ENCODE peak calls at places on chromosomes 11 and 22, in nine cellular contexts. One of them, this sample, is unnamed.

GRCh38 chr22:34395370-34395769 is 475.1 kb upstream of the LARGE1 start:
- DNase-seq in IMR-90: no peak
- DNase-seq in upper lobe of right lung: no peak
- DNase-seq in activated T-helper 9 cell treated with anti-CD3 and anti-CD28 coated beads, Interleukin-2, amount 50 U/mL, for 16 hours: no peak
- DNase-seq in amniotic stem cell: no peak
- DNase-seq in WTC11: no peak
- DNase-seq in fibroblast of lung: no peak
- DNase-seq in HFFc6: no peak
- DNase-seq in globus pallidus: no peak
- DNase-seq in this sample: no peak

GRCh38 chr11:64355078-64355940 is 3.7 kb upstream of the RPS6KA4 start:
- DNase-seq in IMR-90: peak
- DNase-seq in upper lobe of right lung: peak
- DNase-seq in activated T-helper 9 cell treated with anti-CD3 and anti-CD28 coated beads, Interleukin-2, amount 50 U/mL, for 16 hours: no peak
- DNase-seq in amniotic stem cell: peak
- DNase-seq in WTC11: peak
- DNase-seq in fibroblast of lung: peak
- DNase-seq in HFFc6: peak
- DNase-seq in globus pallidus: peak
- DNase-seq in this sample: peak

GRCh38 chr11:65110354-65110861 is 1.3 kb upstream of the TM7SF2 start:
- DNase-seq in IMR-90: peak
- DNase-seq in upper lobe of right lung: peak
- DNase-seq in activated T-helper 9 cell treated with anti-CD3 and anti-CD28 coated beads, Interleukin-2, amount 50 U/mL, for 16 hours: peak
- DNase-seq in amniotic stem cell: peak
- DNase-seq in WTC11: peak
- DNase-seq in fibroblast of lung: peak
- DNase-seq in HFFc6: peak
- DNase-seq in globus pallidus: peak
- DNase-seq in this sample: peak

GRCh38 chr11:92332986-92333385 is 108.4 kb downstream of the FAT3 start:
- DNase-seq in IMR-90: peak
- DNase-seq in upper lobe of right lung: no peak
- DNase-seq in activated T-helper 9 cell treated with anti-CD3 and anti-CD28 coated beads, Interleukin-2, amount 50 U/mL, for 16 hours: no peak
- DNase-seq in amniotic stem cell: no peak
- DNase-seq in WTC11: no peak
- DNase-seq in fibroblast of lung: peak
- DNase-seq in HFFc6: peak
- DNase-seq in globus pallidus: no peak
- DNase-seq in this sample: no peak

GRCh38 chr11:498297-499181 is 8.5 kb downstream of the RNH1 start:
- DNase-seq in IMR-90: no peak
- DNase-seq in upper lobe of right lung: peak
- DNase-seq in activated T-helper 9 cell treated with anti-CD3 and anti-CD28 coated beads, Interleukin-2, amount 50 U/mL, for 16 hours: no peak
- DNase-seq in amniotic stem cell: no peak
- DNase-seq in WTC11: no peak
- DNase-seq in fibroblast of lung: no peak
- DNase-seq in HFFc6: no peak
- DNase-seq in globus pallidus: no peak
- DNase-seq in this sample: no peak

GRCh38 chr11:23236846-23237550 is 376.7 kb upstream of the CCDC179 start:
- DNase-seq in IMR-90: peak
- DNase-seq in upper lobe of right lung: no peak
- DNase-seq in activated T-helper 9 cell treated with anti-CD3 and anti-CD28 coated beads, Interleukin-2, amount 50 U/mL, for 16 hours: no peak
- DNase-seq in amniotic stem cell: no peak
- DNase-seq in WTC11: no peak
- DNase-seq in fibroblast of lung: peak
- DNase-seq in HFFc6: peak
- DNase-seq in globus pallidus: no peak
- DNase-seq in this sample: no peak

GRCh38 chr22:49659281-49659923 is 168.3 kb downstream of the BRD1 start:
- DNase-seq in IMR-90: no peak
- DNase-seq in upper lobe of right lung: peak
- DNase-seq in activated T-helper 9 cell treated with anti-CD3 and anti-CD28 coated beads, Interleukin-2, amount 50 U/mL, for 16 hours: no peak
- DNase-seq in amniotic stem cell: no peak
- DNase-seq in WTC11: no peak
- DNase-seq in fibroblast of lung: no peak
- DNase-seq in HFFc6: no peak
- DNase-seq in globus pallidus: no peak
- DNase-seq in this sample: no peak

GRCh38 chr11:44104472-44105294 is 9.2 kb downstream of the EXT2 start:
- DNase-seq in IMR-90: no peak
- DNase-seq in upper lobe of right lung: no peak
- DNase-seq in activated T-helper 9 cell treated with anti-CD3 and anti-CD28 coated beads, Interleukin-2, amount 50 U/mL, for 16 hours: no peak
- DNase-seq in amniotic stem cell: no peak
- DNase-seq in WTC11: peak
- DNase-seq in fibroblast of lung: no peak
- DNase-seq in HFFc6: no peak
- DNase-seq in globus pallidus: no peak
- DNase-seq in this sample: no peak

GRCh38 chr22:45978275-45978713 is 1.3 kb upstream of the WNT7B start:
- DNase-seq in IMR-90: no peak
- DNase-seq in upper lobe of right lung: no peak
- DNase-seq in activated T-helper 9 cell treated with anti-CD3 and anti-CD28 coated beads, Interleukin-2, amount 50 U/mL, for 16 hours: no peak
- DNase-seq in amniotic stem cell: no peak
- DNase-seq in WTC11: no peak
- DNase-seq in fibroblast of lung: no peak
- DNase-seq in HFFc6: no peak
- DNase-seq in globus pallidus: no peak
- DNase-seq in this sample: no peak

GRCh38 chr11:65538232-65538914 is 13.5 kb downstream of the SCYL1 start:
- DNase-seq in IMR-90: no peak
- DNase-seq in upper lobe of right lung: no peak
- DNase-seq in activated T-helper 9 cell treated with anti-CD3 and anti-CD28 coated beads, Interleukin-2, amount 50 U/mL, for 16 hours: no peak
- DNase-seq in amniotic stem cell: no peak
- DNase-seq in WTC11: no peak
- DNase-seq in fibroblast of lung: no peak
- DNase-seq in HFFc6: no peak
- DNase-seq in globus pallidus: no peak
- DNase-seq in this sample: no peak

GRCh38 chr22:29580200-29580810 is 608 bp downstream of the NIPSNAP1 start:
- DNase-seq in IMR-90: no peak
- DNase-seq in upper lobe of right lung: no peak
- DNase-seq in activated T-helper 9 cell treated with anti-CD3 and anti-CD28 coated beads, Interleukin-2, amount 50 U/mL, for 16 hours: no peak
- DNase-seq in amniotic stem cell: no peak
- DNase-seq in WTC11: peak
- DNase-seq in fibroblast of lung: no peak
- DNase-seq in HFFc6: no peak
- DNase-seq in globus pallidus: no peak
- DNase-seq in this sample: peak

GRCh38 chr22:47367107-47367690 is 604.7 kb downstream of the TBC1D22A start:
- DNase-seq in IMR-90: no peak
- DNase-seq in upper lobe of right lung: no peak
- DNase-seq in activated T-helper 9 cell treated with anti-CD3 and anti-CD28 coated beads, Interleukin-2, amount 50 U/mL, for 16 hours: no peak
- DNase-seq in amniotic stem cell: no peak
- DNase-seq in WTC11: no peak
- DNase-seq in fibroblast of lung: no peak
- DNase-seq in HFFc6: no peak
- DNase-seq in globus pallidus: no peak
- DNase-seq in this sample: no peak

GRCh38 chr11:24453129-24453723 is 43.6 kb upstream of the LUZP2 start:
- DNase-seq in IMR-90: peak
- DNase-seq in upper lobe of right lung: no peak
- DNase-seq in activated T-helper 9 cell treated with anti-CD3 and anti-CD28 coated beads, Interleukin-2, amount 50 U/mL, for 16 hours: no peak
- DNase-seq in amniotic stem cell: no peak
- DNase-seq in WTC11: no peak
- DNase-seq in fibroblast of lung: peak
- DNase-seq in HFFc6: no peak
- DNase-seq in globus pallidus: no peak
- DNase-seq in this sample: no peak

GRCh38 chr11:75949023-75949672 is 134.1 kb downstream of the UVRAG start:
- DNase-seq in IMR-90: peak
- DNase-seq in upper lobe of right lung: no peak
- DNase-seq in activated T-helper 9 cell treated with anti-CD3 and anti-CD28 coated beads, Interleukin-2, amount 50 U/mL, for 16 hours: no peak
- DNase-seq in amniotic stem cell: no peak
- DNase-seq in WTC11: no peak
- DNase-seq in fibroblast of lung: peak
- DNase-seq in HFFc6: peak
- DNase-seq in globus pallidus: no peak
- DNase-seq in this sample: no peak

GRCh38 chr11:120337896-120338840 is 2.0 kb downstream of the ARHGEF12 start:
- DNase-seq in IMR-90: peak
- DNase-seq in upper lobe of right lung: no peak
- DNase-seq in activated T-helper 9 cell treated with anti-CD3 and anti-CD28 coated beads, Interleukin-2, amount 50 U/mL, for 16 hours: no peak
- DNase-seq in amniotic stem cell: no peak
- DNase-seq in WTC11: no peak
- DNase-seq in fibroblast of lung: no peak
- DNase-seq in HFFc6: peak
- DNase-seq in globus pallidus: no peak
- DNase-seq in this sample: no peak

GRCh38 chr11:12110201-12110713 is at the start of gene MICAL2:
- DNase-seq in IMR-90: peak
- DNase-seq in upper lobe of right lung: peak
- DNase-seq in activated T-helper 9 cell treated with anti-CD3 and anti-CD28 coated beads, Interleukin-2, amount 50 U/mL, for 16 hours: peak
- DNase-seq in amniotic stem cell: peak
- DNase-seq in WTC11: peak
- DNase-seq in fibroblast of lung: peak
- DNase-seq in HFFc6: peak
- DNase-seq in globus pallidus: peak
- DNase-seq in this sample: peak

GRCh38 chr11:80593981-80594380 is 1153.2 kb upstream of the TENM4 start:
- DNase-seq in IMR-90: peak
- DNase-seq in upper lobe of right lung: no peak
- DNase-seq in activated T-helper 9 cell treated with anti-CD3 and anti-CD28 coated beads, Interleukin-2, amount 50 U/mL, for 16 hours: no peak
- DNase-seq in amniotic stem cell: no peak
- DNase-seq in WTC11: no peak
- DNase-seq in fibroblast of lung: peak
- DNase-seq in HFFc6: no peak
- DNase-seq in globus pallidus: peak
- DNase-seq in this sample: no peak

GRCh38 chr11:92123540-92123939 is 101.1 kb upstream of the FAT3 start:
- DNase-seq in IMR-90: peak
- DNase-seq in upper lobe of right lung: no peak
- DNase-seq in activated T-helper 9 cell treated with anti-CD3 and anti-CD28 coated beads, Interleukin-2, amount 50 U/mL, for 16 hours: no peak
- DNase-seq in amniotic stem cell: no peak
- DNase-seq in WTC11: no peak
- DNase-seq in fibroblast of lung: peak
- DNase-seq in HFFc6: peak
- DNase-seq in globus pallidus: no peak
- DNase-seq in this sample: no peak

GRCh38 chr11:93542753-93543246 is 391 bp downstream of the SMCO4 start:
- DNase-seq in IMR-90: no peak
- DNase-seq in upper lobe of right lung: no peak
- DNase-seq in activated T-helper 9 cell treated with anti-CD3 and anti-CD28 coated beads, Interleukin-2, amount 50 U/mL, for 16 hours: peak
- DNase-seq in amniotic stem cell: no peak
- DNase-seq in WTC11: peak
- DNase-seq in fibroblast of lung: no peak
- DNase-seq in HFFc6: no peak
- DNase-seq in globus pallidus: no peak
- DNase-seq in this sample: peak

GRCh38 chr22:48218889-48219420 is 1456.5 kb downstream of the TBC1D22A start:
- DNase-seq in IMR-90: no peak
- DNase-seq in upper lobe of right lung: no peak
- DNase-seq in activated T-helper 9 cell treated with anti-CD3 and anti-CD28 coated beads, Interleukin-2, amount 50 U/mL, for 16 hours: no peak
- DNase-seq in amniotic stem cell: no peak
- DNase-seq in WTC11: no peak
- DNase-seq in fibroblast of lung: no peak
- DNase-seq in HFFc6: no peak
- DNase-seq in globus pallidus: no peak
- DNase-seq in this sample: no peak

GRCh38 chr11:16834384-16834783 is 95.9 kb downstream of the C11orf58 start:
- DNase-seq in IMR-90: no peak
- DNase-seq in upper lobe of right lung: no peak
- DNase-seq in activated T-helper 9 cell treated with anti-CD3 and anti-CD28 coated beads, Interleukin-2, amount 50 U/mL, for 16 hours: no peak
- DNase-seq in amniotic stem cell: no peak
- DNase-seq in WTC11: no peak
- DNase-seq in fibroblast of lung: no peak
- DNase-seq in HFFc6: no peak
- DNase-seq in globus pallidus: no peak
- DNase-seq in this sample: no peak

GRCh38 chr11:26649884-26650283 is 72.0 kb downstream of the SLC5A12 start:
- DNase-seq in IMR-90: peak
- DNase-seq in upper lobe of right lung: no peak
- DNase-seq in activated T-helper 9 cell treated with anti-CD3 and anti-CD28 coated beads, Interleukin-2, amount 50 U/mL, for 16 hours: no peak
- DNase-seq in amniotic stem cell: peak
- DNase-seq in WTC11: peak
- DNase-seq in fibroblast of lung: peak
- DNase-seq in HFFc6: peak
- DNase-seq in globus pallidus: peak
- DNase-seq in this sample: peak

GRCh38 chr11:95091663-95092062 is 2.0 kb downstream of the ENDOD1 start:
- DNase-seq in IMR-90: no peak
- DNase-seq in upper lobe of right lung: no peak
- DNase-seq in activated T-helper 9 cell treated with anti-CD3 and anti-CD28 coated beads, Interleukin-2, amount 50 U/mL, for 16 hours: no peak
- DNase-seq in amniotic stem cell: no peak
- DNase-seq in WTC11: no peak
- DNase-seq in fibroblast of lung: no peak
- DNase-seq in HFFc6: no peak
- DNase-seq in globus pallidus: no peak
- DNase-seq in this sample: no peak

GRCh38 chr11:67270256-67271211 is 4.3 kb downstream of the GRK2 start:
- DNase-seq in IMR-90: no peak
- DNase-seq in upper lobe of right lung: peak
- DNase-seq in activated T-helper 9 cell treated with anti-CD3 and anti-CD28 coated beads, Interleukin-2, amount 50 U/mL, for 16 hours: no peak
- DNase-seq in amniotic stem cell: no peak
- DNase-seq in WTC11: peak
- DNase-seq in fibroblast of lung: no peak
- DNase-seq in HFFc6: no peak
- DNase-seq in globus pallidus: no peak
- DNase-seq in this sample: no peak

GRCh38 chr11:64204464-64204989 is 2.0 kb upstream of the FERMT3 start:
- DNase-seq in IMR-90: peak
- DNase-seq in upper lobe of right lung: peak
- DNase-seq in activated T-helper 9 cell treated with anti-CD3 and anti-CD28 coated beads, Interleukin-2, amount 50 U/mL, for 16 hours: peak
- DNase-seq in amniotic stem cell: peak
- DNase-seq in WTC11: peak
- DNase-seq in fibroblast of lung: peak
- DNase-seq in HFFc6: peak
- DNase-seq in globus pallidus: peak
- DNase-seq in this sample: peak